ENCODE peak calls at places on chromosomes 5 and 9, in ten cellular contexts. F is lower leg skin, W is right lobe of liver, U is stomach, X is AG09309, C is cardiac fibroblast, Y is spleen, B is neural progenitor cell, Z is left ventricle myocardium inferior, P is astrocyte of the spinal cord. K is an unnamed sample.

GRCh38 chr9:130043654-130044623 is 950 bp upstream of the FNBP1 start:
- DNase-seq in U (peak), B (peak), F (peak), C (peak), X (no peak), P (no peak), Z (peak), W (peak), Y (peak), K (no peak)

GRCh38 chr5:171481791-171482536 is 62.5 kb downstream of the FGF18 start:
- DNase-seq in Y (no peak), X (no peak), B (no peak), F (no peak), Z (peak), U (no peak), P (no peak), C (no peak), W (no peak), K (no peak)

GRCh38 chr5:143008809-143009521 is 238.8 kb downstream of the ARHGAP26 start:
- DNase-seq in P (peak), U (peak), Y (no peak), X (peak), B (no peak), F (no peak), W (no peak), C (peak), Z (no peak), K (no peak)

GRCh38 chr9:120109242-120109641 is 470.7 kb downstream of the CDK5RAP2 start:
- DNase-seq in Y (no peak), F (no peak), U (no peak), C (no peak), Z (no peak), W (no peak), B (peak), X (no peak), P (no peak), K (no peak)

GRCh38 chr9:131036529-131037335 is 27.8 kb downstream of the LAMC3 start:
- DNase-seq in B (no peak), Z (peak), X (no peak), U (no peak), C (no peak), W (no peak), F (no peak), P (no peak), Y (no peak), K (no peak)

GRCh38 chr5:58156354-58156753 is 303.5 kb downstream of the PLK2 start:
- DNase-seq in B (no peak), X (peak), F (no peak), Z (no peak), C (peak), Y (no peak), U (no peak), W (no peak), P (peak), K (no peak)

GRCh38 chr9:23229764-23230434 is 596.1 kb downstream of the ELAVL2 start:
- DNase-seq in P (no peak), C (no peak), W (no peak), Y (no peak), F (no peak), B (peak), Z (no peak), X (no peak), U (no peak), K (no peak)

GRCh38 chr5:125899006-125899405 is 524.2 kb upstream of the GRAMD2B start:
- DNase-seq in Y (no peak), C (no peak), B (no peak), F (no peak), Z (no peak), P (no peak), W (no peak), U (no peak), X (no peak), K (no peak)

GRCh38 chr9:9523476-9523875 is 1089.3 kb downstream of the PTPRD start:
- DNase-seq in Z (no peak), Y (no peak), X (no peak), U (no peak), W (no peak), F (no peak), P (no peak), C (no peak), B (no peak), K (no peak)

GRCh38 chr5:155189476-155189875 is 175.9 kb downstream of the KIF4B start:
- DNase-seq in C (no peak), P (no peak), B (peak), W (no peak), Y (no peak), Z (no peak), U (no peak), X (no peak), F (no peak), K (no peak)

GRCh38 chr5:176653401-176653800 is 6.1 kb downstream of the TSPAN17 start:
- DNase-seq in W (no peak), Y (no peak), C (no peak), U (peak), P (no peak), F (no peak), Z (no peak), B (no peak), X (no peak), K (no peak)

GRCh38 chr5:137433539-137433938 is 65.6 kb downstream of the SPOCK1 start:
- DNase-seq in X (no peak), C (no peak), W (no peak), U (no peak), P (no peak), B (no peak), F (no peak), Z (no peak), Y (no peak), K (no peak)

GRCh38 chr9:113221800-113222481 is 597 bp downstream of the SLC31A1 start:
- DNase-seq in P (no peak), F (no peak), C (no peak), X (no peak), Y (no peak), Z (no peak), B (no peak), U (no peak), W (no peak), K (no peak)

GRCh38 chr9:113589407-113589806 is 125.9 kb downstream of the RGS3 start:
- DNase-seq in Y (peak), C (no peak), P (no peak), X (no peak), Z (peak), F (no peak), W (peak), U (no peak), B (no peak), K (no peak)

GRCh38 chr9:112552229-112553050 is 65.8 kb downstream of the KIAA1958 start:
- DNase-seq in W (no peak), B (no peak), X (no peak), P (no peak), U (no peak), C (no peak), Z (no peak), Y (no peak), F (no peak), K (peak)

DNA sequence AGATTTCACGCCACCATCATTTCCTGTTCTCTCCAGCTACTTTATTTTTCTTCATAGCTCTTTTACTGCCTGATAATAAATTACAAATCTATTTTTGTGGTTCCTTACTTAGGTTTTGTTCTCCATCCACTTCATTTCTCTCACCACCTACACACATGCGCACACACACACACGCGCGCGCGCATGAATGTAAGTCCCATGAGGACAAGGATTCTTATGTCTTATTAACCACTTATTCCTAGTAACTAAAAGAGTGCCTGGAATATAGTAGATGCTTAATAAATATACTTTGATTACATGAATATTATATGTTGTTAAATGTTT is 116.5 kb downstream of the TRPM6 start:
- DNase-seq in B (no peak), X (no peak), Y (no peak), Z (no peak), U (no peak), F (no peak), W (no peak), C (no peak), P (no peak), K (no peak)
- TF ChIP-seq CTCF in B (no peak), X (no peak), Y (no peak), Z (no peak), U (no peak), F (no peak), W (no peak), C (no peak), P (no peak), K (no peak)

GRCh38 chr9:38163518-38163917 is 94.5 kb upstream of the SHB start:
- DNase-seq in Y (no peak), W (peak), X (no peak), Z (no peak), B (no peak), P (no peak), U (no peak), F (no peak), C (no peak), K (no peak)

GRCh38 chr9:38164659-38165221 is 95.7 kb upstream of the SHB start:
- DNase-seq in X (no peak), Z (no peak), U (no peak), P (no peak), B (no peak), W (no peak), F (no peak), Y (no peak), C (no peak), K (no peak)

GRCh38 chr9:38159599-38159998 is 90.6 kb upstream of the SHB start:
- DNase-seq in C (no peak), U (no peak), P (no peak), F (no peak), W (no peak), X (no peak), B (no peak), Y (no peak), Z (no peak), K (no peak)

GRCh38 chr9:38160613-38161215 is 91.7 kb upstream of the SHB start:
- DNase-seq in X (no peak), C (peak), B (peak), F (no peak), U (peak), W (peak), Z (peak), P (peak), Y (no peak), K (no peak)

GRCh38 chr9:38162332-38162985 is 93.4 kb upstream of the SHB start:
- DNase-seq in C (no peak), B (no peak), Y (no peak), U (no peak), W (no peak), F (no peak), P (no peak), X (peak), Z (no peak), K (no peak)
- H3K4me3 ChIP-seq in C (no peak), B (no peak), Y (no peak), U (no peak), W (no peak), F (no peak), P (no peak), X (no peak), Z (no peak), K (no peak)

DNA sequence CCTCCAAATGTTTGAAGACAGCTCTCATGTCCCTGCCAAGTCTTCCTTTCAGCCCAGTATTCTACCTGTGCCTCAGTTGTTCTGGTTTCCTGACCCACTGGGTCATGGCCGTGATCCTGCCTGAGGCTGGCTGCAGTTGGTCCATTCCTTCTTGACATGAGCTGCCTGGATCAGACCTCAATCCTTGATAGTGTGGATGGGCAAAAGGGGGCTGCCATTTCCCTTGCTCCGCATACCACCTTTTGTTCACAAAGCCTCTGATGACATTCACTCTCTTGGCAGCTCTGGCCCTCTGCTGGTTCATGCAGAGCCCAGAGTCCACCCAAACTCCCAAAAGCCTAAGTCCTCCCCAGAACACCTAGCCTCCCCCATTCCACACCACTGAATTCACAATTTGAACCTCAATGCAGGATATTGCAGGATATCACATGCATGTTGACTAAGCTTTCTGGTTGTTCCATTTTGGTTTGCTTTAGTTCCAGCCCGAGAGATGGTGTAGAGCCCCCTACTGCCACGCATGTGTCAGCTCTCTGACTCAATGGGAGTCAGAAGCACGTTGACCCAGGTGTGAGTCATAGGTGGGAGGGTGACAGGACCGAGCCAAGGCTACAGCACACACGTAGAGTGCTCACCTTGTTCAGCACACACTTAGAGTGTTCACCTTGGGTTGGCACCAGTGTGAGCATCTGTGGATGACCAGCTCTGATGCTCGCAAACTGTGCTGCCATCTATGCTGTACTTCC is 137.2 kb downstream of the MTX3 start:
- DNase-seq in X (no peak), B (no peak), U (no peak), W (no peak), P (no peak), C (no peak), Y (no peak), F (peak), Z (no peak), K (no peak)
- TF ChIP-seq CTCF in X (peak), B (no peak), U (no peak), W (no peak), P (no peak), C (no peak), Y (no peak), F (no peak), Z (no peak), K (no peak)

GRCh38 chr5:88888799-88889164 is 5.8 kb upstream of the MEF2C start:
- DNase-seq in Z (no peak), U (no peak), P (no peak), Y (no peak), W (no peak), B (no peak), X (no peak), C (no peak), F (no peak), K (no peak)
- H3K4me3 ChIP-seq in Z (peak), U (peak), P (peak), Y (peak), W (peak), B (peak), X (peak), C (peak), F (no peak), K (peak)

GRCh38 chr5:140214831-140215230 is 39.8 kb downstream of the CYSTM1 start:
- DNase-seq in W (no peak), F (no peak), Z (no peak), C (peak), B (no peak), U (peak), P (peak), X (peak), Y (no peak), K (no peak)
- TF ChIP-seq CTCF in W (no peak), F (no peak), Z (no peak), C (no peak), B (no peak), U (no peak), P (no peak), X (no peak), Y (no peak), K (no peak)

DNA sequence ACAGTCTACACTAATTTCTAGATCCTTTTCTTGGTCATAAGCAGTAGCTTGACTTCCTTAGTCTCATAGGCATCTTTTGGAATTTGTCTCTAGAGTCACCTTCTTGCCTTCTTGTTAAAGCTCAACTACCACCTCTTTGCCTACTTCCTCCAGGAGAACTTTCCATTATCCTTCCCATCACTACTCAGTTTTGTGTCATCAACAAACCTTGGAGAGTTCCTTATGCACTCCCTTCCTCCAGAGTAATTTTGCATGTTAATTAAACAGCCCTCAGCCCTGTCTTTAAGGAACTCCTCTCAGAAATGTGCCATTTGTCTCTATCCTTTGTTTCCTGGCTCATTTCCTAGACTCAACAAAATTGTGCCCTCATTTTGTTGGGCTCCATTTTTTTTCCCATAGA is 4.2 kb upstream of the EPB41L4B start:
- DNase-seq in X (no peak), W (no peak), P (no peak), B (no peak), U (no peak), C (no peak), Y (no peak), Z (no peak), F (no peak), K (no peak)
- H3K4me3 ChIP-seq in X (no peak), W (no peak), P (no peak), B (no peak), U (no peak), C (no peak), Y (no peak), Z (no peak), F (no peak), K (no peak)

DNA sequence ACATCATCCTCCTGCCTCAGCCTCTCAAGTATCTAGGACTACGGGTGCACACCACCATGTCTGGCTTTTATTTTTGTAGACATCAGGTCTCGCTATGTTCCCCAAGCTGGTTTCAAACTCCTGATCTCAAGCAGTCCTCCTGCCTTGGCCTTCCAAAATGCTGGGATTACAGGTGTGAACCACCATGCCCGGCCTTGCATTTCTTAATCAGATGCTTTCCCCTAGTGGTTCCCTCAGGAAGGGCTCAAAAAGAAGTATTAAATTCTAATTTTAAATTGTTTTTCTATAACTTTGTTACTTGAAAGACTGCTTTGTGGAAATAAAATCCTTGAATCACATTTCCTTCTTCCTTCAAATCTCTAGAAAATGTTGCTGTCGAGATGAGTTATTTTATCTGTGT is 79.5 kb upstream of the ROR2 start:
- DNase-seq in P (no peak), Y (no peak), Z (no peak), U (no peak), X (no peak), W (no peak), B (no peak), F (no peak), C (no peak), K (no peak)
- TF ChIP-seq CTCF in P (peak), Y (no peak), Z (no peak), U (no peak), X (no peak), W (no peak), B (peak), F (no peak), C (no peak), K (peak)